ENCODE peak calls at places on chromosome 3, in four cellular contexts. One of them, this sample, is unnamed.

GRCh38 chr3:62128028-62128427 is 245.3 kb downstream of the FEZF2 start:
- DNase-seq in retina: no peak
- DNase-seq in HS-5: no peak
- DNase-seq in HFFc6: no peak
- DNase-seq in this sample: no peak

GRCh38 chr3:78666458-78666800 is 1101.4 kb downstream of the ROBO1 start:
- DNase-seq in retina: no peak
- DNase-seq in HS-5: no peak
- DNase-seq in HFFc6: peak
- DNase-seq in this sample: peak

GRCh38 chr3:36890261-36890660 is 54.6 kb downstream of the TRANK1 start:
- DNase-seq in retina: no peak
- DNase-seq in HFFc6: no peak
- DNase-seq in HS-5: no peak
- DNase-seq in this sample: no peak

GRCh38 chr3:170840291-170840859 is 29.6 kb downstream of the RPL22L1 start:
- DNase-seq in retina: no peak
- DNase-seq in HFFc6: no peak
- DNase-seq in HS-5: no peak
- DNase-seq in this sample: no peak

GRCh38 chr3:94069242-94069813 is 6.5 kb downstream of the NSUN3 start:
- DNase-seq in HS-5: no peak
- DNase-seq in retina: no peak
- DNase-seq in HFFc6: peak
- DNase-seq in this sample: peak

GRCh38 chr3:175234541-175234940 is 375.4 kb downstream of the NAALADL2 start:
- DNase-seq in HFFc6: no peak
- DNase-seq in retina: no peak
- DNase-seq in HS-5: no peak
- DNase-seq in this sample: no peak

GRCh38 chr3:27423463-27423862 is 54.3 kb upstream of the NEK10 start:
- DNase-seq in HS-5: peak
- DNase-seq in HFFc6: peak
- DNase-seq in retina: no peak
- DNase-seq in this sample: no peak

GRCh38 chr3:126135056-126135397 is 45.4 kb downstream of the ALDH1L1 start:
- DNase-seq in HS-5: no peak
- DNase-seq in HFFc6: no peak
- DNase-seq in retina: no peak
- DNase-seq in this sample: no peak

GRCh38 chr3:98885851-98886250 is 15.6 kb downstream of the DCBLD2 start:
- DNase-seq in HFFc6: peak
- DNase-seq in retina: no peak
- DNase-seq in HS-5: no peak
- DNase-seq in this sample: no peak

GRCh38 chr3:13559751-13560540 is 11.0 kb downstream of the FBLN2 start:
- DNase-seq in HFFc6: no peak
- DNase-seq in retina: no peak
- DNase-seq in HS-5: no peak
- DNase-seq in this sample: no peak

GRCh38 chr3:193744048-193744821 is 151.2 kb downstream of the OPA1 start:
- DNase-seq in retina: peak
- DNase-seq in HFFc6: no peak
- DNase-seq in HS-5: no peak
- DNase-seq in this sample: peak

GRCh38 chr3:59641169-59641914 is 591.5 kb upstream of the CFAP20DC start:
- DNase-seq in HFFc6: no peak
- DNase-seq in HS-5: no peak
- DNase-seq in retina: no peak
- DNase-seq in this sample: no peak